ENCODE peak calls at places on chromosomes 2 and 18, in eight cellular contexts. I, F, V, Z, T, U, W and P are unnamed samples. For H3K4me1, the result is how much of the 10 kb centered on the place peaks cover.

GRCh38 chr2:192267484-192267883 is 72.8 kb upstream of the TMEFF2 start:
- DNase-seq in U (no peak), V (no peak), W (no peak), Z (peak), T (no peak), I (no peak), F (no peak), P (peak)

GRCh38 chr18:36593001-36593400 is 235.8 kb downstream of the TPGS2 start:
- DNase-seq in U (no peak), F (no peak), T (no peak), Z (no peak), V (no peak), W (no peak), I (no peak), P (no peak)

GRCh38 chr2:138641277-138641676 is 138.9 kb downstream of the NXPH2 start:
- DNase-seq in T (no peak), Z (no peak), F (no peak), U (no peak), I (no peak), W (no peak), V (no peak), P (no peak)

GRCh38 chr18:10579079-10579867 is 53.4 kb downstream of the NAPG start:
- DNase-seq in Z (peak), T (no peak), U (no peak), I (no peak), V (no peak), W (no peak), F (no peak), P (no peak)

GRCh38 chr2:146189541-146189940 is 1655.3 kb upstream of the ACVR2A start:
- DNase-seq in U (no peak), F (no peak), W (no peak), I (no peak), Z (no peak), T (no peak), V (no peak), P (peak)

GRCh38 chr2:140891614-140892212 is 1239.1 kb downstream of the LRP1B start:
- DNase-seq in F (no peak), I (no peak), W (no peak), Z (no peak), U (no peak), V (no peak), T (no peak), P (peak)

GRCh38 chr2:72579595-72580180 is 246.1 kb downstream of the EXOC6B start:
- DNase-seq in Z (peak), T (no peak), V (no peak), W (no peak), U (no peak), I (peak), F (no peak), P (peak)

GRCh38 chr2:3585239-3586109 is 9.4 kb upstream of the COLEC11 start:
- DNase-seq in T (no peak), U (peak), F (peak), W (peak), V (peak), Z (peak), I (no peak), P (no peak)

GRCh38 chr2:44936275-44936674 is 5.2 kb upstream of the SIX3 start:
- DNase-seq in T (no peak), U (peak), Z (no peak), V (no peak), W (no peak), F (no peak), I (no peak), P (no peak)

GRCh38 chr2:204538179-204539009 is 6.9 kb upstream of the PARD3B start:
- DNase-seq in W (peak), I (no peak), U (no peak), V (no peak), Z (peak), F (no peak), T (no peak), P (peak)

GRCh38 chr2:71117064-71117463 is 13.0 kb downstream of the MCEE start:
- DNase-seq in T (no peak), U (no peak), Z (no peak), V (no peak), I (no peak), F (no peak), W (no peak), P (no peak)

DNA sequence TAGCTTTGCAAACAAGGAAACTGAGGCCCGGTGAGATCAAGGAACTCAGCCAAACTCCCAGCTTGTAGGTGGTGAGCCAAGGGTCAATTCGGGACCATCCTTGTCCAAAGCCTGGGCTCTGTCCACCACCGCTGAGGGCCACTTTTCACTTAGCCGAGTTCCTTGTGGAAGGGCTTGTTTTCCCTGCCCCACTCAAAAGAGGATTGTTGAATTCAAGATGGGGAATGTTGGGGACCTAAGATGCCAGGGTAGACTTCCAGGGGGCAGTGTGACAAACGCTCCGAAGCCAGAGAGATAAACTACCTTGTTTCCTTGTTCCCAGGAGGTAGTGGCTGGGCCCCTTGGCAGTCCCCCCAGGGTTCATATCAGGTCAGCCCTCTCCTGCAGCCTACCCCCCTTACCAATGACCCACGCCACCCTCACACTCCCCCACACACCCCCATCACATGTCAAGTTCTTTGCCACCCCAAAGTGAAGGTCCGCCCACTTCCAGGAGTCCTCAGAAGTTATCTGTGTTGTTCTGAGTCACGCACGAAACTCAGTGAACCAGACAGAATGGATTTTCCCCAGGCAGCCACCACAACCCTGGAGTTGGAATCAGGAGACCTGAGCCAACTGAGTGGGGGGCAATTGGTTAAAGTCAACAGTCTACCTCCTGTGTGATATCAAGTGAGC is 10.3 kb upstream of the ATOH8 start:
- DNase-seq in Z (no peak), U (peak), F (no peak), I (no peak), W (no peak), T (no peak), V (no peak), P (no peak)
- TF ChIP-seq CTCF in Z (no peak), U (no peak), F (no peak), I (no peak), W (no peak), T (no peak), V (no peak), P (no peak)

GRCh38 chr2:25615395-25615794 is 58.0 kb downstream of the DTNB start:
- DNase-seq in Z (no peak), I (no peak), U (no peak), T (no peak), W (no peak), V (no peak), F (no peak), P (no peak)

GRCh38 chr2:25614711-25615110 is 58.7 kb downstream of the DTNB start:
- DNase-seq in F (no peak), Z (no peak), U (no peak), T (no peak), I (no peak), V (no peak), W (no peak), P (no peak)

GRCh38 chr2:25618676-25619075 is 54.7 kb downstream of the DTNB start:
- DNase-seq in Z (peak), V (no peak), I (peak), T (no peak), W (no peak), U (no peak), F (no peak), P (no peak)

GRCh38 chr2:25617948-25618646 is 55.3 kb downstream of the DTNB start:
- DNase-seq in T (no peak), V (no peak), F (no peak), I (no peak), U (no peak), W (no peak), Z (peak), P (no peak)

GRCh38 chr2:25615920-25616319 is 57.5 kb downstream of the DTNB start:
- DNase-seq in W (no peak), I (no peak), U (no peak), V (no peak), Z (no peak), F (no peak), T (no peak), P (no peak)
- H3K27ac ChIP-seq in W (no peak), I (no peak), U (no peak), V (no peak), Z (no peak), F (no peak), T (no peak), P (no peak)

GRCh38 chr18:8262221-8262620 is 347.0 kb upstream of the RAB12 start:
- DNase-seq in F (no peak), W (no peak), I (no peak), U (no peak), V (no peak), T (no peak), Z (no peak), P (no peak)
- H3K4me1 ChIP-seq in F (under half), W (under half), I (under half), U (under half), V (under half), T (under half), Z (under half), P (under half)

GRCh38 chr2:231722721-231723307 is 14.5 kb downstream of the PTMA start:
- DNase-seq in V (no peak), Z (no peak), I (no peak), T (no peak), F (no peak), W (no peak), U (no peak), P (no peak)

GRCh38 chr2:231726276-231726675 is 18.0 kb downstream of the PTMA start:
- DNase-seq in U (no peak), V (no peak), T (no peak), F (no peak), I (no peak), W (no peak), Z (no peak), P (no peak)

GRCh38 chr2:231732604-231733003 is 24.3 kb downstream of the PTMA start:
- DNase-seq in V (no peak), F (no peak), W (no peak), U (no peak), I (no peak), T (no peak), Z (no peak), P (no peak)

GRCh38 chr2:231725476-231725875 is 17.2 kb downstream of the PTMA start:
- DNase-seq in U (no peak), T (no peak), V (no peak), F (no peak), I (no peak), Z (no peak), W (no peak), P (no peak)

GRCh38 chr2:231727621-231728020 is 19.3 kb downstream of the PTMA start:
- DNase-seq in T (no peak), V (no peak), W (no peak), I (no peak), U (no peak), F (no peak), Z (no peak), P (no peak)
- TF ChIP-seq CTCF in T (no peak), V (no peak), W (no peak), I (no peak), U (no peak), F (no peak), Z (no peak), P (no peak)

GRCh38 chr18:11909081-11909410 is 929 bp upstream of the MPPE1 start:
- DNase-seq in U (no peak), W (no peak), F (no peak), Z (peak), T (no peak), I (no peak), V (no peak), P (peak)

GRCh38 chr18:11906181-11906580 is 1.9 kb downstream of the MPPE1 start:
- DNase-seq in T (no peak), U (no peak), Z (no peak), I (no peak), F (no peak), W (no peak), V (no peak), P (no peak)

GRCh38 chr18:11908182-11909080 is at the start of gene MPPE1:
- DNase-seq in I (peak), U (peak), F (peak), V (peak), T (peak), Z (peak), W (peak), P (peak)

GRCh38 chr18:11906926-11907874 is 917 bp downstream of the MPPE1 start:
- DNase-seq in V (no peak), W (no peak), U (no peak), T (no peak), F (no peak), I (no peak), Z (no peak), P (no peak)

DNA sequence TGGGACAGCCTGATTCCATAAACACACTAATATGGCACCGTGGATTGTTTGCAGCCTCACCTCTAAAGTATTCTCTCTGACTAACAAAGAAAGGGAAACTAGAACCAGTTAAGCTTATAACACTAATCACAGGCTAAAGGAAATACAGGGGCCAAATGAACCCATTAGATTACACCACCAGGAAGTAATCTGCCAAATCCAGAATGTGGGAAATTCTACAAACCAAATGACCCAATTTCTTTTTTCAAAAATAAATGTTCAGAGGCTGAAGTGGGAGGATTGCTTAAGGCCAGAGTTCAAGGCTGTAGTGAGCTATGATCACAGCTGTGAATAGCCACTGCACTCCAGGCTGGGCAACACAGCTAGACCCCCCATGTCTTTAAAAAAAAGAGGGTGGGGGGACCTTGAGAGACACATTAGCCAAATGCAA is 1.5 kb upstream of the MPPE1 start:
- DNase-seq in V (no peak), W (no peak), F (no peak), T (no peak), U (no peak), Z (peak), I (no peak), P (peak)
- H3K27ac ChIP-seq in V (peak), W (peak), F (peak), T (peak), U (peak), Z (peak), I (peak), P (no peak)

DNA sequence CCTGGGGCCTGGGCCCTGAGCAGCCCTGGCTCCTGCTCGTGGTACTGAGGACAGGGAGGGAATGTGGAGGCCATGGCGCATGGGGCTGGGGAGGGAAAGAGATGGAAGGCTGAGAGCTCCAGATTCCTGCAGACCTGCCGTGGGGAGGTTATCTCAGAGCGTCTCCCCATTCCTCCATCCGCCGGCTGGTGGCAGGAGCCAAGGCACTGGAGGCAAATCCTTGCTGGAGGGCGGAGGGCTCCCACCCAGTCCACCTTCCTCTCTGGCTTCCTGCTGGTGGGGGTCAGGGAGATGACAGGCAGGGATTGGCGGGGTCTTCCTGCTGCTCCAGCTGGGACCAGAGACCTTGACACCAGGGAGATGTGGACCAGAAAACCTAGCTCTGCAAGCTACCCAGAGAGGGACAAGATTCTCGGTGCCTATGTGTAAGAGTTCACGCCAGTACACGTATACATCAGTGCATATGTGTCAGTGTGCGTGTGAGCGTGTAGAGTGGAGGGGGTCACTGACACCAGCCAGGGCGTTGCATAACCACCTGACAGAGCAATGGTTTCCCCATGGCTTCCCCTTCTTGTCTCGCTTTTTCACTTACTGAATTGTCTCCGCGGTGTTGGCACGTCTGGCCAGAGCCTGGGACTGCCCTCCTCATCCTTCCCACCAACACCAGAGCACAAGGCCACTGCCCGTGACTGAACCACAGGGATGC is 15.7 kb upstream of the SEMA4C start:
- DNase-seq in W (no peak), Z (no peak), I (no peak), T (peak), F (no peak), U (no peak), V (no peak), P (no peak)
- H3K4me1 ChIP-seq in W (half or more), Z (under half), I (under half), T (half or more), F (under half), U (under half), V (under half), P (under half)

GRCh38 chr18:22783245-22783644 is 149.9 kb upstream of the RBBP8 start:
- DNase-seq in T (no peak), Z (no peak), F (no peak), V (no peak), U (no peak), W (no peak), I (no peak), P (no peak)

GRCh38 chr18:22789600-22789999 is 143.5 kb upstream of the RBBP8 start:
- DNase-seq in I (no peak), Z (no peak), F (no peak), T (no peak), U (no peak), W (no peak), V (no peak), P (no peak)

GRCh38 chr18:22778996-22779395 is 154.1 kb upstream of the RBBP8 start:
- DNase-seq in Z (peak), I (no peak), U (no peak), F (no peak), T (no peak), W (peak), V (no peak), P (peak)

DNA sequence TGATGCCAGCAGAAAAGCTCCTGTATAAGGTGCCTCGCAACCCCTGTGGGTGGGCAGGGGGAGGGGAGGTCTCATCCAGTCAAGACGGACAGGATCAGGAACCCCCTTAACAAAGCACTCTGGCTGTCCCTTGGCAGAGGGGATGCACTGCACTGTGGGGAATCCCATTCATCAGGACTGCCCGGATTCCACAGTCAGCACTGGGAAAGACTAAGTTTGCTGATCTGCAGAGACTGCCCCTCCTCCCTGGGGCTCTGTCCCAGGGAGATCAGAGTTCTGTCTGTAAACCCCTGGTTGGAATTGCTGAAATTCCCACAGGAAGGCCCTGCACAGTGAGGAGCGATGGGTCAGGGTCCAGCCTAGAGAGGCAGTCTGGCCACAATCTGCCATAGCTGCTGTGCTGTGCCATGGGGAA is 149.5 kb upstream of the RBBP8 start:
- DNase-seq in V (no peak), U (no peak), Z (no peak), I (no peak), W (no peak), T (no peak), F (peak), P (no peak)
- TF ChIP-seq CTCF in V (no peak), U (no peak), Z (no peak), I (no peak), W (no peak), T (no peak), F (no peak), P (no peak)